ENCODE peak calls at places on chromosomes 2 and 18, in nine cellular contexts. C, Y, Z, Q, T, X, K, V and I are unnamed samples.

GRCh38 chr2:63879876-63880433 is 38.3 kb downstream of the UGP2 start:
- DNase-seq in X (no peak), Z (no peak), K (no peak), Y (no peak), V (no peak), C (no peak), Q (no peak), T (no peak), I (no peak)

GRCh38 chr2:84643991-84644390 is 127.7 kb downstream of the DNAH6 start:
- DNase-seq in C (no peak), Y (no peak), V (no peak), Q (no peak), Z (no peak), X (no peak), T (no peak), K (no peak), I (no peak)

GRCh38 chr2:95300391-95300938 is 3.3 kb downstream of the KCNIP3 start:
- DNase-seq in K (no peak), Z (no peak), Y (peak; percentile 55), Q (no peak), V (no peak), X (no peak), T (no peak), C (no peak), I (no peak)

GRCh38 chr2:3196716-3197115 is 180.9 kb downstream of the EIPR1 start:
- DNase-seq in T (no peak), Z (no peak), Q (no peak), X (no peak), V (no peak), K (no peak), C (no peak), Y (no peak), I (no peak)

GRCh38 chr2:109381327-109381820 is 232.4 kb downstream of the SEPTIN10 start:
- DNase-seq in Q (peak; percentile 18), K (no peak), X (no peak), T (no peak), Z (no peak), C (no peak), Y (no peak), V (no peak), I (no peak)

GRCh38 chr18:3025544-3025943 is 12.6 kb upstream of the LPIN2 start:
- DNase-seq in Q (no peak), T (no peak), V (no peak), Z (no peak), X (no peak), K (no peak), Y (no peak), C (no peak), I (no peak)

GRCh38 chr18:77765468-77765867 is 515.8 kb downstream of the GALR1 start:
- DNase-seq in Z (no peak), T (no peak), X (peak; percentile 39), Y (no peak), Q (no peak), V (peak; percentile 10), C (no peak), K (peak; percentile 34), I (peak; percentile 72)

GRCh38 chr2:66686768-66687167 is 251.8 kb downstream of the MEIS1 start:
- DNase-seq in X (no peak), C (no peak), Q (no peak), K (no peak), T (no peak), Z (no peak), Y (no peak), V (no peak), I (no peak)

GRCh38 chr2:88055436-88056128 is at the start of gene KRCC1:
- DNase-seq in Q (peak; percentile 96), T (peak; percentile 97), C (peak; percentile 97), Y (peak; percentile 94), K (peak; percentile 96), X (peak; percentile 93), Z (peak; percentile 96), V (peak; percentile 92), I (peak; percentile 97)

GRCh38 chr18:48166971-48167370 is 236.5 kb upstream of the SMAD2 start:
- DNase-seq in Q (no peak), X (no peak), K (no peak), C (peak; percentile 57), T (peak; percentile 56), Z (no peak), V (no peak), Y (peak; percentile 74), I (no peak)

GRCh38 chr18:30387401-30387800 is 655.1 kb downstream of the DSC3 start:
- DNase-seq in Q (no peak), K (no peak), Z (no peak), V (no peak), X (peak; percentile 5), T (no peak), C (no peak), Y (no peak), I (no peak)

GRCh38 chr2:113167115-113167932 is 6.4 kb upstream of the PSD4 start:
- DNase-seq in Z (peak; percentile 33), Y (peak; percentile 82), K (no peak), Q (no peak), X (no peak), V (no peak), C (no peak), T (no peak), I (peak; percentile 76)

GRCh38 chr2:203688798-203689197 is 17.6 kb upstream of the CD28 start:
- DNase-seq in T (peak; percentile 75), Z (no peak), Q (no peak), Y (no peak), K (peak; percentile 44), C (peak; percentile 77), V (no peak), X (no peak), I (peak; percentile 25)

GRCh38 chr2:97761192-97761591 is 47.8 kb downstream of the ZAP70 start:
- DNase-seq in T (no peak), C (no peak), K (no peak), Z (peak; percentile 49), Y (no peak), X (no peak), V (no peak), Q (no peak), I (no peak)

GRCh38 chr2:53755022-53755630 is 12.5 kb upstream of the CHAC2 start:
- DNase-seq in Y (peak; percentile 27), X (no peak), V (no peak), T (peak; percentile 22), Q (no peak), K (no peak), C (no peak), Z (no peak), I (no peak)

GRCh38 chr18:36328385-36328858 is 30.9 kb downstream of the FHOD3 start:
- DNase-seq in Y (no peak), X (no peak), Z (no peak), K (no peak), C (no peak), T (no peak), V (no peak), Q (peak; percentile 14), I (peak; percentile 1)

GRCh38 chr18:12305930-12306629 is 2.0 kb upstream of the TUBB6 start:
- DNase-seq in Y (no peak), V (no peak), K (no peak), T (no peak), Q (peak; percentile 56), X (no peak), Z (no peak), C (no peak), I (no peak)

GRCh38 chr2:222358876-222359275 is 60.1 kb upstream of the PAX3 start:
- DNase-seq in V (no peak), T (peak; percentile 37), Z (no peak), Q (no peak), K (peak; percentile 89), Y (no peak), C (no peak), X (no peak), I (no peak)

GRCh38 chr2:137708311-137708710 is 256.0 kb upstream of the HNMT start:
- DNase-seq in Q (no peak), X (no peak), C (no peak), Z (no peak), Y (no peak), V (no peak), T (no peak), K (no peak), I (no peak)

GRCh38 chr2:60053791-60054190 is 499.7 kb downstream of the BCL11A start:
- DNase-seq in X (no peak), C (no peak), Z (no peak), V (no peak), Q (no peak), Y (peak; percentile 43), K (no peak), T (no peak), I (no peak)

GRCh38 chr2:68152651-68153347 is 4.9 kb upstream of the PNO1 start:
- DNase-seq in Q (no peak), V (no peak), K (no peak), T (no peak), Z (no peak), X (no peak), C (no peak), Y (no peak), I (no peak)

GRCh38 chr2:187509667-187510417 is 44.4 kb downstream of the TFPI start:
- DNase-seq in T (no peak), X (no peak), C (no peak), Q (no peak), K (no peak), Y (no peak), Z (no peak), V (no peak), I (no peak)
- H3K9me3 ChIP-seq in T (peaks cover 28% of the 10 kb centered on the region), X (no peaks in the 10 kb centered on the region), C (no peaks in the 10 kb centered on the region), Q (no peaks in the 10 kb centered on the region), K (peaks cover 11% of the 10 kb centered on the region), Y (no peaks in the 10 kb centered on the region), Z (no peaks in the 10 kb centered on the region), V (peaks cover 24% of the 10 kb centered on the region), I (no peaks in the 10 kb centered on the region)

GRCh38 chr18:49628119-49628518 is 66.3 kb downstream of the LIPG start:
- DNase-seq in T (no peak), Y (no peak), K (no peak), V (no peak), Z (no peak), C (no peak), Q (no peak), X (no peak), I (no peak)
- H3K4me1 ChIP-seq in T (no peaks in the 10 kb centered on the region), Y (no peaks in the 10 kb centered on the region), K (peaks cover 32% of the 10 kb centered on the region), V (no peaks in the 10 kb centered on the region), Z (no peaks in the 10 kb centered on the region), C (no peaks in the 10 kb centered on the region), Q (no peaks in the 10 kb centered on the region), X (peaks cover 24% of the 10 kb centered on the region), I (no peaks in the 10 kb centered on the region)

GRCh38 chr2:86330015-86330414 is 7.4 kb downstream of the REEP1 start:
- DNase-seq in Q (no peak), X (no peak), Z (no peak), Y (no peak), T (no peak), V (no peak), C (no peak), K (no peak), I (no peak)
- H3K9me3 ChIP-seq in Q (no peaks in the 10 kb centered on the region), X (no peaks in the 10 kb centered on the region), Z (no peaks in the 10 kb centered on the region), Y (no peaks in the 10 kb centered on the region), T (peaks cover 3% of the 10 kb centered on the region), V (no peaks in the 10 kb centered on the region), C (no peaks in the 10 kb centered on the region), K (no peaks in the 10 kb centered on the region), I (no peaks in the 10 kb centered on the region)

DNA sequence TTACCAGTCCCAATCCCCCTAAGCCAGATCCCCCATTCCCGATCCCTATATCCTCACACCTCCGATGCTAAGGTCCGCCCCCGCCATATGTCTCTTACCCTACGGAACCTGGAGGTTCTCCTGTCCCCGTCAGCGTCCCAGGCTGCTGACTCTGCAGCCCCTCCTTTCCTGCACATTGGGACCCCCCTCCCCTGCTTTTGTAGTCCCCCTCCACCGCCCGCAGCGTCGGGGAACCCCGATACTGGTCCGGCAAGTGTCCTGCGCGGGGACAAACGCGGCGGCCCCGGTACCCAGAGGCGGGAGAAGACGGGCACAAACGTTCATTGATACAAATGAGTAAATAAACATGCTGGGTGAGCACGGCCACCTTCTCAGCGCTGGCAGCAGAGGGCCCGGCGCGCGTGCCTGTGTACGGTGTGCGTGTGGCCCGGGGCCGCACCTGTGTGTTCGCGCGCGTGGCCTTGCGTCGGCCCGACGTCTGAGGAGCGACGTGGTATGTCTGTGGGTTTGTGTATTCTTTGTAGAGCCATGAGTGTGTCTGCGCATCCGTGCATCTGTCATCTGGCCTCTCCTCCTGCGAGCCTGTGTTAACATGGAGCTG is 2.0 kb upstream of the CYP26B1 start:
- DNase-seq in K (no peak), T (peak; percentile 18), Z (peak; percentile 17), V (no peak), X (no peak), Q (no peak), C (peak; percentile 78), Y (no peak), I (no peak)
- H3K4me1 ChIP-seq in K (no peaks in the 10 kb centered on the region), T (peaks cover 56% of the 10 kb centered on the region), Z (peaks cover 41% of the 10 kb centered on the region), V (peaks cover 36% of the 10 kb centered on the region), X (peaks cover 11% of the 10 kb centered on the region), Q (no peaks in the 10 kb centered on the region), C (no peaks in the 10 kb centered on the region), Y (peaks cover 24% of the 10 kb centered on the region), I (peaks cover 31% of the 10 kb centered on the region)